ENCODE peak calls at places on chromosomes 7 and 10, in seven cellular contexts. One of them, this sample, is unnamed.

GRCh38 chr10:124650820-124651401 is 93.3 kb downstream of the FAM53B start:
- DNase-seq in NCI-H1092: no peak
- DNase-seq in GM23248: no peak
- DNase-seq in endothelial cell of umbilical vein: no peak
- DNase-seq in T-helper 17 cell: peak
- DNase-seq in EH: no peak
- DNase-seq in kidney tubule cell: no peak
- DNase-seq in this sample: no peak

GRCh38 chr10:125004571-125005311 is 62.8 kb downstream of the ZRANB1 start:
- DNase-seq in NCI-H1092: no peak
- DNase-seq in GM23248: no peak
- DNase-seq in endothelial cell of umbilical vein: no peak
- DNase-seq in T-helper 17 cell: no peak
- DNase-seq in EH: no peak
- DNase-seq in kidney tubule cell: no peak
- DNase-seq in this sample: no peak

GRCh38 chr7:141012696-141013344 is 1.9 kb downstream of the MRPS33 start:
- DNase-seq in NCI-H1092: no peak
- DNase-seq in GM23248: peak
- DNase-seq in endothelial cell of umbilical vein: no peak
- DNase-seq in T-helper 17 cell: no peak
- DNase-seq in EH: peak
- DNase-seq in kidney tubule cell: peak
- DNase-seq in this sample: no peak

GRCh38 chr7:135925205-135925604 is 52.0 kb downstream of the MTPN start:
- DNase-seq in NCI-H1092: no peak
- DNase-seq in GM23248: no peak
- DNase-seq in endothelial cell of umbilical vein: no peak
- DNase-seq in T-helper 17 cell: no peak
- DNase-seq in EH: no peak
- DNase-seq in kidney tubule cell: no peak
- DNase-seq in this sample: no peak

GRCh38 chr7:128010392-128011078 is 20.7 kb downstream of the LRRC4 start:
- DNase-seq in NCI-H1092: no peak
- DNase-seq in GM23248: peak
- DNase-seq in endothelial cell of umbilical vein: no peak
- DNase-seq in T-helper 17 cell: no peak
- DNase-seq in EH: no peak
- DNase-seq in kidney tubule cell: no peak
- DNase-seq in this sample: no peak

GRCh38 chr7:30142710-30143109 is 7.9 kb downstream of the MTURN start:
- DNase-seq in NCI-H1092: no peak
- DNase-seq in GM23248: peak
- DNase-seq in endothelial cell of umbilical vein: peak
- DNase-seq in T-helper 17 cell: no peak
- DNase-seq in EH: peak
- DNase-seq in kidney tubule cell: peak
- DNase-seq in this sample: no peak

GRCh38 chr10:49397036-49397999 is 1.4 kb upstream of the DRGX start:
- DNase-seq in NCI-H1092: no peak
- DNase-seq in GM23248: no peak
- DNase-seq in endothelial cell of umbilical vein: no peak
- DNase-seq in T-helper 17 cell: no peak
- DNase-seq in EH: no peak
- DNase-seq in kidney tubule cell: no peak
- DNase-seq in this sample: no peak

GRCh38 chr10:46028584-46029570 is 1.5 kb downstream of the NCOA4 start:
- DNase-seq in NCI-H1092: no peak
- DNase-seq in GM23248: peak
- DNase-seq in endothelial cell of umbilical vein: peak
- DNase-seq in T-helper 17 cell: no peak
- DNase-seq in EH: peak
- DNase-seq in kidney tubule cell: peak
- DNase-seq in this sample: peak

GRCh38 chr7:35705932-35706461 is 11.1 kb upstream of the HERPUD2 start:
- DNase-seq in NCI-H1092: no peak
- DNase-seq in GM23248: peak
- DNase-seq in endothelial cell of umbilical vein: no peak
- DNase-seq in T-helper 17 cell: no peak
- DNase-seq in EH: peak
- DNase-seq in kidney tubule cell: no peak
- DNase-seq in this sample: no peak

GRCh38 chr10:49418328-49418727 is 22.4 kb upstream of the DRGX start:
- DNase-seq in NCI-H1092: no peak
- DNase-seq in GM23248: peak
- DNase-seq in endothelial cell of umbilical vein: no peak
- DNase-seq in T-helper 17 cell: no peak
- DNase-seq in EH: no peak
- DNase-seq in kidney tubule cell: no peak
- DNase-seq in this sample: no peak

This sample was measured in GM12864.